ENCODE peak calls at places on chromosome 7, in eight cellular contexts. P, Y, J, W, E, C, G and R are unnamed samples.

GRCh38 chr7:115933463-115933862 is 97.1 kb downstream of the TFEC start:
- DNase-seq in G (no peak), C (no peak), Y (no peak), W (no peak), E (no peak), P (no peak), J (no peak), R (no peak)

GRCh38 chr7:9507281-9507680 is 1073.9 kb downstream of the NXPH1 start:
- DNase-seq in W (no peak), Y (no peak), E (no peak), G (no peak), J (no peak), P (no peak), C (no peak), R (no peak)

GRCh38 chr7:96823274-96823673 is 113.6 kb upstream of the SEM1 start:
- DNase-seq in W (no peak), Y (peak; percentile 21), G (no peak), E (no peak), P (no peak), J (no peak), C (no peak), R (no peak)

GRCh38 chr7:139108256-139109187 is 998 bp downstream of the ZC3HAV1 start:
- DNase-seq in J (peak; percentile 36), C (peak; percentile 58), Y (peak; percentile 4), P (peak; percentile 30), W (no peak), E (peak; percentile 7), G (peak; percentile 22), R (peak; percentile 73)

GRCh38 chr7:88344956-88345832 is 38.5 kb upstream of the STEAP4 start:
- DNase-seq in E (no peak), P (peak; percentile 43), C (peak; percentile 39), J (peak; percentile 55), G (peak; percentile 22), Y (no peak), W (peak; percentile 23), R (peak; percentile 1)

GRCh38 chr7:128417071-128417470 is 7.3 kb upstream of the IMPDH1 start:
- DNase-seq in G (no peak), Y (no peak), J (no peak), W (no peak), E (no peak), C (no peak), P (no peak), R (no peak)

GRCh38 chr7:82805527-82805960 is 357.1 kb downstream of the PCLO start:
- DNase-seq in G (no peak), W (peak; percentile 68), Y (peak; percentile 95), J (no peak), E (no peak), P (peak; percentile 71), C (no peak), R (no peak)

GRCh38 chr7:121192834-121193233 is 136.0 kb upstream of the WNT16 start:
- DNase-seq in P (no peak), C (no peak), W (no peak), G (no peak), Y (peak; percentile 20), E (no peak), J (no peak), R (no peak)

GRCh38 chr7:27212587-27213149 is 12.8 kb upstream of the HOXA13 start:
- DNase-seq in C (no peak), W (no peak), Y (no peak), J (no peak), P (no peak), G (no peak), E (no peak), R (no peak)

GRCh38 chr7:16743207-16743606 is 10.3 kb upstream of the TSPAN13 start:
- DNase-seq in E (no peak), P (no peak), Y (peak; percentile 78), W (no peak), C (no peak), G (no peak), J (no peak), R (peak; percentile 35)

GRCh38 chr7:29038463-29038862 is 80.3 kb upstream of the TRIL start:
- DNase-seq in G (no peak), Y (no peak), P (no peak), C (no peak), E (no peak), W (no peak), J (no peak), R (no peak)

GRCh38 chr7:50837965-50838364 is 55.3 kb upstream of the GRB10 start:
- DNase-seq in G (no peak), P (peak; percentile 83), J (no peak), Y (peak; percentile 89), E (no peak), C (no peak), W (no peak), R (no peak)

GRCh38 chr7:108613147-108613948 is 43.7 kb downstream of the DNAJB9 start:
- DNase-seq in C (no peak), G (no peak), J (no peak), E (no peak), W (peak; percentile 33), Y (peak; percentile 25), P (peak; percentile 35), R (peak; percentile 46)

GRCh38 chr7:21041666-21042065 is 255.0 kb upstream of the SP8 start:
- DNase-seq in W (no peak), Y (no peak), C (no peak), J (no peak), G (no peak), E (no peak), P (no peak), R (no peak)

GRCh38 chr7:3979956-3980643 is 679.0 kb downstream of the SDK1 start:
- DNase-seq in J (no peak), Y (no peak), C (no peak), E (no peak), W (no peak), P (no peak), G (no peak), R (no peak)

GRCh38 chr7:22565315-22565811 is 65.4 kb upstream of the STEAP1B start:
- DNase-seq in Y (peak; percentile 74), E (no peak), C (no peak), J (peak; percentile 55), W (no peak), G (no peak), P (no peak), R (no peak)

GRCh38 chr7:82029236-82029635 is 259.4 kb upstream of the HGF start:
- DNase-seq in W (no peak), P (no peak), G (no peak), Y (no peak), J (no peak), C (no peak), E (no peak), R (no peak)

GRCh38 chr7:132456418-132456817 is 119.9 kb downstream of the PLXNA4 start:
- DNase-seq in Y (no peak), P (no peak), E (no peak), W (no peak), G (no peak), J (no peak), C (no peak), R (peak; percentile 8)

GRCh38 chr7:70786076-70786475 is 345.9 kb upstream of the GALNT17 start:
- DNase-seq in W (no peak), G (no peak), C (no peak), J (no peak), E (no peak), Y (no peak), P (no peak), R (no peak)

GRCh38 chr7:120190109-120190508 is 82.9 kb upstream of the KCND2 start:
- DNase-seq in W (no peak), G (no peak), C (no peak), P (no peak), Y (no peak), J (no peak), E (no peak), R (no peak)

GRCh38 chr7:99392659-99393362 is 15.6 kb downstream of the PDAP1 start:
- DNase-seq in J (peak; percentile 83), W (no peak), C (peak; percentile 87), Y (no peak), G (peak; percentile 80), P (no peak), E (peak; percentile 54), R (peak; percentile 77)

GRCh38 chr7:72187179-72187578 is 225.0 kb downstream of the CALN1 start:
- DNase-seq in J (no peak), G (no peak), E (no peak), Y (no peak), C (no peak), W (no peak), P (no peak), R (no peak)

GRCh38 chr7:129780257-129781127 is 169.0 kb downstream of the NRF1 start:
- DNase-seq in C (peak; percentile 44), W (peak; percentile 75), G (no peak), E (peak; percentile 37), J (no peak), P (peak; percentile 90), Y (no peak), R (peak; percentile 16)
- TF ChIP-seq POLR2A in C (no peak), W (no peak), G (no peak), E (no peak), J (no peak), P (no peak), Y (no peak), R (no peak)

GRCh38 chr7:19177269-19177668 is 32.0 kb upstream of the FERD3L start:
- DNase-seq in C (no peak), E (no peak), J (no peak), Y (no peak), W (no peak), G (no peak), P (no peak), R (no peak)
- TF ChIP-seq POLR2A in C (no peak), E (no peak), J (no peak), Y (no peak), W (no peak), G (no peak), P (no peak), R (no peak)

DNA sequence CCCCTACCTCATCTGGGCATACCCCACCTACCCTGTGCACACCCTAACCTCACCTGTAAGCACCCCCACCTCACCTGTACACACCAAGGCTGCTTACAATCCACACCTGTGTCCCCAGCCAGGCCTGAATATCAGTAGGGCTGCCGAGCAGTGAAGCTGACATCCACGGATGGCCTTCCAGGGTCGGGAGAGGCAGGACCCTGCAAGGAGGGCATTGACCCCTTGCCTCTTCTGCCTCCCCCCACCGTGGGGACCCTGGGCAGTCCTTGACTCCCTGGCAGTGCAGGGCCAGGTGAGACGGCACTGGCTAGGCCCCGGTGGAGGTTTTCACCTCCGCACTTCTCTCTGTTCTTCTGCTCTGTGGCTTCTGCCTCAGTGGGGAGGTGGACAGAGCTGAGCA is 37.6 kb upstream of the ELFN1 start:
- DNase-seq in Y (no peak), W (no peak), J (no peak), G (no peak), P (no peak), E (no peak), C (no peak), R (no peak)
- TF ChIP-seq POLR2A in Y (no peak), W (no peak), J (no peak), G (no peak), P (no peak), E (no peak), C (no peak), R (no peak)

DNA sequence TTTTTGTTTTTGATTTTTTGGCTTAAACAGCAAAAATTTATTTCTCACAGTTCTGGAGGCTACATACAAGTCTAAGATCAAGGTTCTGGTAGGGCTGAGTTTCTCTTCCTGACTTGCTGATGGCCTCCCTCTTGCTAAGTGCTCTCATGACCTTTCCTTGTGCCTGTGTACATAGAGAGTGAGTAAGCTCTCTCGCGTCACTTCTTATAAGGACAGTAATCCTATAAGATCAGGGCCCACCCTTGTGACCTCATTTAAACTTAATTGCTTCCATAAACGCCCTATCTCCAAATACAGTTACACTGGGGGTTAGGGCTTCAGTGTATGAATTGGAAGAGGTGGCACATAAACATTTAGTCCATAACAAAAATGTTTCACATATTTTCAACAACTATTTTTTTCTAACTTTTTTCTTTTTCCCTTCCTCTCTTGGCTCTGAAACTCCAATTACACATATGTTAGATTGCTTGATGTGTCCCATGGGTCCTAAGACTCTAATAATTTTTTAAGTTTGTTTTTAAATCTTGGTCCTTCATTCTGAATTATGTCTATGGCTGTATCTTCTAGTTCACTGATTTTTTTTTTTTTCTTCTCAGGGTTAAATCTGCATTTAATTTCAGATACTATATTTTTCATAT is 149.8 kb downstream of the HBP1 start:
- DNase-seq in P (peak; percentile 63), E (no peak), J (no peak), G (no peak), C (no peak), Y (peak; percentile 77), W (no peak), R (peak; percentile 83)
- TF ChIP-seq POLR2A in P (no peak), E (no peak), J (no peak), G (no peak), C (no peak), Y (no peak), W (no peak), R (peak; percentile 12)